ENCODE peak calls at places on chromosome 14, in nine cellular contexts. Y, F, J, Z, T, W, R, K and Q are unnamed samples.
A peak's percentile ranks its signal among the peaks of the same experiment; 100 is the strongest.

GRCh38 chr14:31025335-31026075 is at the start of gene AP4S1:
- DNase-seq in Y (peak; percentile 34), R (peak; percentile 48), J (peak; percentile 70), T (peak; percentile 26), Z (peak; percentile 57), F (peak; percentile 32), K (peak; percentile 61), W (peak; percentile 64), Q (peak; percentile 34)

GRCh38 chr14:21525571-21525970 is 575 bp downstream of the SALL2 start:
- DNase-seq in Y (no peak), Z (peak; percentile 21), F (no peak), T (no peak), J (no peak), W (no peak), K (no peak), R (no peak), Q (no peak)

GRCh38 chr14:59215353-59215752 is 26.9 kb downstream of the DAAM1 start:
- DNase-seq in Z (peak; percentile 76), K (peak; percentile 89), T (no peak), Y (peak; percentile 72), J (peak; percentile 83), F (no peak), R (no peak), W (no peak), Q (no peak)

GRCh38 chr14:81205639-81206038 is 15.1 kb downstream of the GTF2A1 start:
- DNase-seq in R (no peak), Z (no peak), K (no peak), F (no peak), Y (no peak), T (no peak), J (no peak), W (no peak), Q (no peak)

GRCh38 chr14:34029921-34030334 is 79.1 kb upstream of the EGLN3 start:
- DNase-seq in T (no peak), K (peak; percentile 65), W (no peak), Z (no peak), F (no peak), J (peak; percentile 54), R (no peak), Y (no peak), Q (no peak)

GRCh38 chr14:20855652-20856291 is 35.4 kb upstream of the RNASE3 start:
- DNase-seq in J (peak; percentile 39), Z (peak; percentile 58), T (no peak), W (peak; percentile 47), K (peak; percentile 48), F (peak; percentile 19), R (peak; percentile 62), Y (peak; percentile 45), Q (peak; percentile 8)

GRCh38 chr14:69719501-69719951 is 47.4 kb upstream of the SRSF5 start:
- DNase-seq in J (peak; percentile 62), T (no peak), Y (peak; percentile 81), Z (no peak), F (no peak), K (peak; percentile 65), W (no peak), R (no peak), Q (no peak)

GRCh38 chr14:53495846-53496343 is 342.8 kb upstream of the DDHD1 start:
- DNase-seq in Y (no peak), F (no peak), J (no peak), W (no peak), R (no peak), K (no peak), T (no peak), Z (no peak), Q (no peak)

GRCh38 chr14:68733086-68733621 is 59.7 kb downstream of the ZFP36L1 start:
- DNase-seq in Y (no peak), T (no peak), W (peak; percentile 51), Z (no peak), R (no peak), F (no peak), K (peak; percentile 53), J (no peak), Q (no peak)

GRCh38 chr14:70916776-70917175 is 9.5 kb downstream of the PCNX1 start:
- DNase-seq in R (no peak), Y (no peak), F (no peak), Z (no peak), W (no peak), T (no peak), J (no peak), K (no peak), Q (no peak)

GRCh38 chr14:53962954-53963490 is 6.4 kb upstream of the BMP4 start:
- DNase-seq in Z (no peak), F (no peak), K (no peak), W (no peak), J (no peak), Y (no peak), T (no peak), R (peak; percentile 2), Q (no peak)

GRCh38 chr14:50658203-50658602 is 9.9 kb downstream of the SAV1 start:
- DNase-seq in J (no peak), R (no peak), Z (no peak), F (no peak), K (no peak), Y (no peak), T (no peak), W (no peak), Q (no peak)

GRCh38 chr14:38389666-38390065 is 133.8 kb upstream of the CLEC14A start:
- DNase-seq in Z (no peak), F (no peak), Y (no peak), W (no peak), K (no peak), J (no peak), R (no peak), T (no peak), Q (no peak)

GRCh38 chr14:96294246-96294645 is 38.2 kb downstream of the BDKRB1 start:
- DNase-seq in T (no peak), Z (no peak), Y (no peak), W (no peak), K (no peak), R (no peak), J (no peak), F (no peak), Q (no peak)

GRCh38 chr14:53149656-53150319 is 3.3 kb downstream of the DDHD1 start:
- DNase-seq in W (no peak), J (no peak), K (no peak), Z (no peak), Y (no peak), R (no peak), F (no peak), T (no peak), Q (no peak)

GRCh38 chr14:90518941-90519256 is 122.1 kb downstream of the CALM1 start:
- DNase-seq in Y (no peak), F (peak; percentile 42), Z (no peak), J (peak; percentile 51), T (peak; percentile 6), K (no peak), W (peak; percentile 69), R (peak; percentile 29), Q (peak; percentile 47)

GRCh38 chr14:28020112-28020511 is 746.5 kb upstream of the FOXG1 start:
- DNase-seq in F (no peak), K (no peak), J (no peak), T (no peak), R (no peak), Y (no peak), Z (no peak), W (no peak), Q (no peak)

GRCh38 chr14:97178781-97179180 is 381.6 kb downstream of the VRK1 start:
- DNase-seq in J (no peak), Z (no peak), F (no peak), Y (no peak), T (no peak), R (no peak), W (peak; percentile 32), K (no peak), Q (no peak)